ENCODE peak calls at places on chromosomes 12 and 14, in nine cellular contexts. G is A549, J is GM20000, P is keratinocyte, L is choroid plexus epithelial cell, C is lower lobe of right lung, K is H9, T is hepatocyte, X is omental fat pad. U is an unnamed sample.

GRCh38 chr14:85317491-85318021 is 212.4 kb upstream of the FLRT2 start:
- DNase-seq in P (no peak), L (no peak), X (no peak), G (no peak), T (no peak), K (no peak), J (no peak), C (no peak), U (no peak)

GRCh38 chr12:56007892-56008471 is 10.9 kb downstream of the SUOX start:
- DNase-seq in X (no peak), C (no peak), L (peak; percentile 15), T (no peak), G (peak; percentile 41), P (no peak), K (no peak), J (no peak), U (no peak)

GRCh38 chr14:64983439-64984310 is 3.0 kb upstream of the FNTB start:
- DNase-seq in L (peak; percentile 86), P (peak; percentile 19), G (peak; percentile 55), C (no peak), T (peak; percentile 79), K (no peak), J (peak; percentile 47), X (no peak), U (no peak)

GRCh38 chr14:77562681-77563080 is 53.8 kb downstream of the SPTLC2 start:
- DNase-seq in T (no peak), J (no peak), X (no peak), C (no peak), K (no peak), G (no peak), P (no peak), L (peak; percentile 93), U (no peak)

GRCh38 chr12:121245031-121245430 is 35.1 kb downstream of the P2RX4 start:
- DNase-seq in P (no peak), J (no peak), T (no peak), G (no peak), K (no peak), C (no peak), X (no peak), L (no peak), U (no peak)

GRCh38 chr14:50943943-50944646 is at the start of gene PYGL:
- DNase-seq in K (peak; percentile 81), C (peak; percentile 89), P (no peak), X (peak; percentile 40), G (peak; percentile 65), L (peak; percentile 63), T (peak; percentile 84), J (peak; percentile 82), U (no peak)

GRCh38 chr14:59776468-59776867 is 94.1 kb downstream of the RTN1 start:
- DNase-seq in L (no peak), J (no peak), T (no peak), G (no peak), C (no peak), X (no peak), P (no peak), K (no peak), U (no peak)

GRCh38 chr12:56715798-56716197 is 9.3 kb downstream of the NACA start:
- DNase-seq in T (no peak), L (no peak), X (no peak), P (no peak), C (no peak), J (no peak), G (no peak), K (no peak), U (no peak)

GRCh38 chr12:32399373-32400113 is at the start of gene FGD4:
- DNase-seq in L (peak; percentile 85), C (peak; percentile 95), P (no peak), T (peak; percentile 93), J (peak; percentile 87), K (peak; percentile 95), X (peak; percentile 36), G (peak; percentile 88), U (peak; percentile 73)

GRCh38 chr14:90398315-90398811 is 1.5 kb downstream of the CALM1 start:
- DNase-seq in C (peak; percentile 66), L (peak; percentile 42), P (no peak), K (peak; percentile 43), J (peak; percentile 53), G (no peak), T (peak; percentile 47), X (no peak), U (peak; percentile 70)

GRCh38 chr12:120064054-120064940 is 52.3 kb downstream of the RAB35 start:
- DNase-seq in P (no peak), G (no peak), C (no peak), K (no peak), T (peak; percentile 30), L (no peak), J (no peak), X (no peak), U (no peak)

GRCh38 chr12:95978351-95978750 is 17.8 kb downstream of the HAL start:
- DNase-seq in J (no peak), X (no peak), P (no peak), C (no peak), L (no peak), K (no peak), G (no peak), T (no peak), U (no peak)

GRCh38 chr12:15274561-15274967 is 47.7 kb upstream of the PTPRO start:
- DNase-seq in G (no peak), L (peak; percentile 65), T (peak; percentile 19), J (no peak), C (no peak), P (peak; percentile 57), X (no peak), K (no peak), U (no peak)

GRCh38 chr14:38206689-38207088 is 1.0 kb upstream of the SSTR1 start:
- DNase-seq in X (no peak), K (no peak), J (no peak), C (no peak), P (no peak), L (no peak), T (no peak), G (no peak), U (no peak)

GRCh38 chr14:52351561-52352491 is 37.7 kb downstream of the PTGER2 start:
- DNase-seq in P (no peak), X (no peak), T (peak; percentile 68), G (no peak), K (no peak), C (no peak), L (peak; percentile 69), J (no peak), U (no peak)

DNA sequence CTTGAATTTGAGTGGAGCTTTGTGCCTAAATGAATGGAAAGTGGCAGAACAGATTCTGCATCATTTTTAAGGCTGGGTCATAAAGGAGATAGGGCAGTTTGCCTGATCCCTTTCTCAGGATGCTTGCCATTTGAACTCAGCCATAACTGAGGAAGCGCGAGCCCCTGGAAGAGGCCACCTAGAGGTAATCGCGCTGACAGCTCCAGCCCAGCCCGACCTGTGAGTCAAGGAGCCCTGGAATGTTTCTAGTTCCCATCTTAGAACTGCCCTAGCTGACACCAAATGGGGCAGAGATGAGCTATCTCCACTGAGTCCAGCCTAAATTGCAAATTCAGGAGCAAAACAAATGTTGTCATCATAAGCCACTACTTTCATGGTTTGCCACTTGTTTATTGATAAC is 229.3 kb upstream of the TMTC1 start:
- DNase-seq in C (no peak), K (peak; percentile 72), L (no peak), T (no peak), P (no peak), J (no peak), G (no peak), X (no peak), U (no peak)
- TF ChIP-seq CTCF in C (no peak), K (peak; percentile 53), L (no peak), T (no peak), P (no peak), J (no peak), G (no peak), X (no peak), U (no peak)

DNA sequence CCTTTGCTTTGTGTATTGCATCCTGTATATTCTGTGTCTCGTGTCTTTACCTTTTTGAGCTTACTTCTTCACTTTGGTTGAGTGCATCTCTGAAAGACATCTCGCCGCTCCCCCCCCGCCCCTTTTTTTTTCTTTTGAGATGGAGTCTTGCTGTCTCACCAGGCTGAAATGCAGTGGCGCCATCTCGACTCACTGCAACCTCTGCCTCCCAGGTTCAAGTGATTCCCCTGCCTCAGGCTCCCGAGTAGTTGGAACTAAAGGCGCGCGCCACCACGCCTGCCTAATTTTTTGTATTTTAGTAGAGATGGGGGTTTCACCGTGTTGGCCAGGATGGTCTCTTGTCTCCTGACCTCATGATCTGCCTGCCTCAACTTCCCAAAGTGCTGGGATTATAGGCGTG is 49.9 kb downstream of the DIP2B start:
- DNase-seq in P (no peak), C (no peak), K (no peak), X (no peak), L (no peak), J (no peak), T (no peak), G (no peak), U (no peak)
- TF ChIP-seq CTCF in P (no peak), C (no peak), K (no peak), X (no peak), L (no peak), J (no peak), T (no peak), G (no peak), U (no peak)

GRCh38 chr12:13120431-13120830 is 17.0 kb upstream of the GSG1 start:
- DNase-seq in L (no peak), P (no peak), X (no peak), T (no peak), K (no peak), G (no peak), C (no peak), J (no peak), U (no peak)
- TF ChIP-seq CTCF in L (no peak), P (no peak), X (no peak), T (no peak), K (no peak), G (no peak), C (no peak), J (no peak), U (no peak)

GRCh38 chr12:6869049-6870021 is 2.0 kb downstream of the TPI1 start:
- DNase-seq in T (peak; percentile 93), P (no peak), K (peak; percentile 94), J (peak; percentile 83), C (peak; percentile 81), X (peak; percentile 70), L (peak; percentile 81), G (peak; percentile 82), U (peak; percentile 75)
- TF ChIP-seq CTCF in T (peak; percentile 82), P (peak; percentile 90), K (peak; percentile 97), J (peak; percentile 74), C (peak; percentile 94), X (peak; percentile 51), L (peak; percentile 90), G (peak; percentile 91), U (peak; percentile 95)

DNA sequence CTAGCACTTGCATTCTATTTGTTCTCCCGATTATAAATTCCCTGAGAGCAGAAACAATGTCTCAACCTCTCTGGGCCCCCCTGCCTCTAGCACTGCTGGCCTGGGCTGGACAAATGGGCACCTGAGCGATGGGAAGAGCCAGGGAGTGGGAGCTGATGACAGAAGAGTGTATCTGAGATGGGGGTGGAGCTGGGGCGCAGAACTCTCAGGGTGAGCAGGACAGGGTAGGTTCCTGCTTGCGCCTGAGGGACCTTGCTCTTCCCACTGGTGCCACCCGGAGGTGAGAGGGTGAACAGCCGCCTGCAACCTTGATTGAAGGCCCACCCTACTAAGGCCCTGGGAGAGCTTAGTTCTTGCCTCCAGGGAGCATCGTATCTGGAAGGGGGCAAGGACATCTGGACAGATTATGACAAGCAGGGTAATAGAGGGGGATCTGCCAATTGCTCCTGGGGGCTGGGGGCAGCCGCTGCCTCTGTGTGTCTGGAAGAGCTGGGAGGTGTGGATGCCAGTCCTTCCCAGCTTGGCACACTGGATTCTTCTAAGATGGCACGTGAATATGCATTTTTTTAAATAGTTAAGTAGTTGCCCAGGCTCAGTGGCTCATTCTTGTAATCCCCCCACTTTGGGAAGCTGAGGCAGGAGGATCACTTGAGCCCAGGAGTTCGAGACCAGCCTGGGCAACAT is 43.0 kb upstream of the TSPAN9 start:
- DNase-seq in J (peak; percentile 82), P (peak; percentile 35), L (peak; percentile 82), K (peak; percentile 93), C (no peak), X (no peak), T (peak; percentile 84), G (peak; percentile 82), U (no peak)
- TF ChIP-seq CTCF in J (peak; percentile 67), P (peak; percentile 75), L (peak; percentile 89), K (peak; percentile 79), C (peak; percentile 70), X (no peak), T (peak; percentile 69), G (peak; percentile 50), U (peak; percentile 42)

U was measured in CD14-positive monocyte.